ENCODE peak calls at places on chromosomes 16 and 17, in five cellular contexts. One of them, this sample, is unnamed.

GRCh38 chr17:9174779-9175574 is 153.7 kb downstream of the NTN1 start:
- DNase-seq in fibroblast of villous mesenchyme: no peak
- DNase-seq in IMR-90: no peak
- DNase-seq in cardiac fibroblast: no peak
- DNase-seq in stomach: peak; percentile 56
- DNase-seq in this sample: no peak

GRCh38 chr16:8182761-8183160 is 407.6 kb downstream of the TMEM114 start:
- DNase-seq in fibroblast of villous mesenchyme: no peak
- DNase-seq in IMR-90: no peak
- DNase-seq in cardiac fibroblast: no peak
- DNase-seq in stomach: no peak
- DNase-seq in this sample: no peak

GRCh38 chr16:10180771-10181163 is 1.5 kb downstream of the GRIN2A start:
- DNase-seq in fibroblast of villous mesenchyme: peak; percentile 8
- DNase-seq in IMR-90: no peak
- DNase-seq in cardiac fibroblast: peak; percentile 8
- DNase-seq in stomach: no peak
- DNase-seq in this sample: peak; percentile 52

GRCh38 chr17:66296289-66296725 is 6.1 kb upstream of the PRKCA start:
- DNase-seq in fibroblast of villous mesenchyme: no peak
- DNase-seq in IMR-90: no peak
- DNase-seq in cardiac fibroblast: no peak
- DNase-seq in stomach: no peak
- DNase-seq in this sample: no peak

GRCh38 chr17:68260051-68260762 is 12.4 kb downstream of the AMZ2 start:
- DNase-seq in fibroblast of villous mesenchyme: peak; percentile 72
- DNase-seq in IMR-90: no peak
- DNase-seq in cardiac fibroblast: no peak
- DNase-seq in stomach: no peak
- DNase-seq in this sample: no peak

GRCh38 chr17:17603178-17603894 is 11.8 kb upstream of the PEMT start:
- DNase-seq in fibroblast of villous mesenchyme: no peak
- DNase-seq in IMR-90: no peak
- DNase-seq in cardiac fibroblast: no peak
- DNase-seq in stomach: no peak
- DNase-seq in this sample: no peak

GRCh38 chr17:65489413-65490170 is 71.9 kb downstream of the AXIN2 start:
- DNase-seq in fibroblast of villous mesenchyme: no peak
- DNase-seq in IMR-90: no peak
- DNase-seq in cardiac fibroblast: no peak
- DNase-seq in stomach: no peak
- DNase-seq in this sample: no peak

GRCh38 chr17:64020068-64020766 is at the start of gene ICAM2:
- DNase-seq in fibroblast of villous mesenchyme: no peak
- DNase-seq in IMR-90: no peak
- DNase-seq in cardiac fibroblast: no peak
- DNase-seq in stomach: peak; percentile 68
- DNase-seq in this sample: no peak

GRCh38 chr16:84408314-84408690 is 40.0 kb downstream of the ATP2C2 start:
- DNase-seq in fibroblast of villous mesenchyme: no peak
- DNase-seq in IMR-90: no peak
- DNase-seq in cardiac fibroblast: no peak
- DNase-seq in stomach: no peak
- DNase-seq in this sample: no peak

GRCh38 chr16:88810868-88811599 is 694 bp downstream of the APRT start:
- DNase-seq in fibroblast of villous mesenchyme: peak; percentile 74
- DNase-seq in IMR-90: peak; percentile 69
- DNase-seq in cardiac fibroblast: peak; percentile 78
- DNase-seq in stomach: peak; percentile 72
- DNase-seq in this sample: peak; percentile 88

GRCh38 chr16:69542974-69543373 is 22.8 kb upstream of the NFAT5 start:
- DNase-seq in fibroblast of villous mesenchyme: no peak
- DNase-seq in IMR-90: peak; percentile 40
- DNase-seq in cardiac fibroblast: peak; percentile 57
- DNase-seq in stomach: no peak
- DNase-seq in this sample: no peak

GRCh38 chr17:37662358-37662757 is 19.1 kb upstream of the DDX52 start:
- DNase-seq in fibroblast of villous mesenchyme: no peak
- DNase-seq in IMR-90: no peak
- DNase-seq in cardiac fibroblast: no peak
- DNase-seq in stomach: no peak
- DNase-seq in this sample: no peak

GRCh38 chr17:33647976-33648375 is 354.9 kb upstream of the ASIC2 start:
- DNase-seq in fibroblast of villous mesenchyme: peak; percentile 29
- DNase-seq in IMR-90: peak; percentile 11
- DNase-seq in cardiac fibroblast: peak; percentile 20
- DNase-seq in stomach: no peak
- DNase-seq in this sample: peak; percentile 11

GRCh38 chr17:49516190-49516589 is 21.1 kb downstream of the NGFR start:
- DNase-seq in fibroblast of villous mesenchyme: peak; percentile 18
- DNase-seq in IMR-90: no peak
- DNase-seq in cardiac fibroblast: peak; percentile 29
- DNase-seq in stomach: no peak
- DNase-seq in this sample: no peak

GRCh38 chr16:68265078-68265925 is 976 bp downstream of the SLC7A6 start:
- DNase-seq in fibroblast of villous mesenchyme: peak; percentile 82
- DNase-seq in IMR-90: peak; percentile 69
- DNase-seq in cardiac fibroblast: peak; percentile 81
- DNase-seq in stomach: peak; percentile 70
- DNase-seq in this sample: peak; percentile 51

GRCh38 chr16:69741519-69741918 is 13.2 kb downstream of the NOB1 start:
- DNase-seq in fibroblast of villous mesenchyme: peak; percentile 22
- DNase-seq in IMR-90: peak; percentile 67
- DNase-seq in cardiac fibroblast: peak; percentile 56
- DNase-seq in stomach: no peak
- DNase-seq in this sample: no peak

GRCh38 chr17:7060165-7060890 is 16.4 kb upstream of the SLC16A11 start:
- DNase-seq in fibroblast of villous mesenchyme: peak; percentile 20
- DNase-seq in IMR-90: peak; percentile 69
- DNase-seq in cardiac fibroblast: peak; percentile 95
- DNase-seq in stomach: peak; percentile 27
- DNase-seq in this sample: peak; percentile 75

GRCh38 chr16:1727651-1728624 is 21.9 kb downstream of the MAPK8IP3 start:
- DNase-seq in fibroblast of villous mesenchyme: no peak
- DNase-seq in IMR-90: no peak
- DNase-seq in cardiac fibroblast: no peak
- DNase-seq in stomach: no peak
- DNase-seq in this sample: no peak

GRCh38 chr17:19717411-19717908 is 1.1 kb upstream of the SLC47A2 start:
- DNase-seq in fibroblast of villous mesenchyme: no peak
- DNase-seq in IMR-90: no peak
- DNase-seq in cardiac fibroblast: no peak
- DNase-seq in stomach: no peak
- DNase-seq in this sample: no peak

GRCh38 chr17:48310748-48311213 is 119.2 kb downstream of the SKAP1 start:
- DNase-seq in fibroblast of villous mesenchyme: no peak
- DNase-seq in IMR-90: no peak
- DNase-seq in cardiac fibroblast: no peak
- DNase-seq in stomach: no peak
- DNase-seq in this sample: peak; percentile 70

GRCh38 chr16:57747996-57748395 is 12.4 kb downstream of the KATNB1 start:
- DNase-seq in fibroblast of villous mesenchyme: no peak
- DNase-seq in IMR-90: no peak
- DNase-seq in cardiac fibroblast: no peak
- DNase-seq in stomach: no peak
- DNase-seq in this sample: no peak

GRCh38 chr16:82535262-82535661 is 91.5 kb upstream of the CDH13 start:
- DNase-seq in fibroblast of villous mesenchyme: no peak
- DNase-seq in IMR-90: no peak
- DNase-seq in cardiac fibroblast: no peak
- DNase-seq in stomach: no peak
- DNase-seq in this sample: no peak

GRCh38 chr17:63764701-63765100 is 8.7 kb downstream of the CCDC47 start:
- DNase-seq in fibroblast of villous mesenchyme: no peak
- DNase-seq in IMR-90: no peak
- DNase-seq in cardiac fibroblast: no peak
- DNase-seq in stomach: no peak
- DNase-seq in this sample: no peak

GRCh38 chr17:40461036-40461721 is 17.9 kb downstream of the IGFBP4 start:
- DNase-seq in fibroblast of villous mesenchyme: no peak
- DNase-seq in IMR-90: no peak
- DNase-seq in cardiac fibroblast: peak; percentile 61
- DNase-seq in stomach: no peak
- DNase-seq in this sample: no peak

GRCh38 chr17:31696184-31696602 is 162.9 kb downstream of the COPRS start:
- DNase-seq in fibroblast of villous mesenchyme: peak; percentile 90
- DNase-seq in IMR-90: peak; percentile 88
- DNase-seq in cardiac fibroblast: peak; percentile 83
- DNase-seq in stomach: peak; percentile 74
- DNase-seq in this sample: no peak

GRCh38 chr16:53773150-53773846 is 69.3 kb downstream of the FTO start:
- DNase-seq in fibroblast of villous mesenchyme: peak; percentile 89
- DNase-seq in IMR-90: peak; percentile 79
- DNase-seq in cardiac fibroblast: peak; percentile 90
- DNase-seq in stomach: peak; percentile 29
- DNase-seq in this sample: peak; percentile 59
- TF ChIP-seq CTCF in fibroblast of villous mesenchyme: peak; percentile 74
- TF ChIP-seq CTCF in IMR-90: peak; percentile 86
- TF ChIP-seq CTCF in cardiac fibroblast: peak; percentile 63
- TF ChIP-seq CTCF in stomach: peak; percentile 42
- TF ChIP-seq CTCF in this sample: peak; percentile 68

DNA sequence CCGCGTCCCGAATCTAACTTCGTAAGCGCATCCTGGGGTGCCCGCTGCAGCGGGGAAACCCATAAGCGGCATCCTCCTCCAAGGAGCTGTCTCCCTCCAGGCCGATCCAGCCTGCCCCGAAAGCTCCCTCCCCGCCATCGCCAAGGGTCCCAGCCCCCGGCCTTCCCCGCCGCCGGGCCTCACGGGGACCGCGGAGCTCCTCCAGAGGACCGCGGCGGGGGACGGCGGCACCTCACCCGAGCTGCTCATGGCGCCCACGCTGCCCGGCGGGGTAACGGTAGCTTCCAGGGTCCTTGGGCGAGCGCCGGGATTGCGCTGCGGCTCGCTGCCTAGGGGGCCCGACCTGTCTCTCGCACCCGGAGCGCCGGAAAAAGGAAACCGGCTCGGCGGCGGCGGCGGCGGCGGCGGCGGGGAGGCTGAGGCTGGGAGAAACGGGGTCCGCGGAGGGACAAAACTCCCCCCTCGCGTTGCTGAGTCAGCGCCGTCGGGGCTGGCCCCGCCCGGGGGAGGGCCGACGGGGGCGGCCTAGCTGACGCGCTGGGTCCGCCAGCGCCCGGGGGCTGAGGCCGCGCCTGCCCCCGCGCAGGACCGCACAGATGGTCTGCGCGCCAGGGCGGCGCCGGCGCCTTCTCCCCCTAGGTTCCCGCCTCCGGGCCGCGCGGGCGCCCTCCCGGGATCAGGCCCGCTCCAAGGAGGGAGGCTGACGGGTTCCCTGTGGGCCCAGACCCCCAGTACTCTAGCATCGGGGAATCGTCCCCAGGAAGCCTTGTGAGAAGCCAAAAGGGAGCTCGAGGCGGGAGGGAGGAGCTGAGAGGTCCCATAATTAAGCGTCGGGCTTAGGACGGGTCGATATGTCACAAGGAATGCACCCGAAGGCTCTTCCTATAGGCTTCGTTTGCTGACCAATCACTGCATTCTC is at the start of gene BLMH:
- DNase-seq in fibroblast of villous mesenchyme: peak; percentile 81
- DNase-seq in IMR-90: peak; percentile 77
- DNase-seq in cardiac fibroblast: peak; percentile 77
- DNase-seq in stomach: peak; percentile 76
- DNase-seq in this sample: peak; percentile 86
- TF ChIP-seq CTCF in fibroblast of villous mesenchyme: no peak
- TF ChIP-seq CTCF in IMR-90: no peak
- TF ChIP-seq CTCF in cardiac fibroblast: no peak
- TF ChIP-seq CTCF in stomach: no peak
- TF ChIP-seq CTCF in this sample: no peak

GRCh38 chr16:73204359-73205152 is 156.6 kb upstream of the ZFHX3 start:
- DNase-seq in fibroblast of villous mesenchyme: no peak
- DNase-seq in IMR-90: no peak
- DNase-seq in cardiac fibroblast: no peak
- DNase-seq in stomach: no peak
- DNase-seq in this sample: peak; percentile 13

GRCh38 chr16:73202176-73202729 is 154.3 kb upstream of the ZFHX3 start:
- DNase-seq in fibroblast of villous mesenchyme: peak; percentile 95
- DNase-seq in IMR-90: peak; percentile 97
- DNase-seq in cardiac fibroblast: peak; percentile 93
- DNase-seq in stomach: no peak
- DNase-seq in this sample: no peak

GRCh38 chr16:73197598-73197997 is 149.7 kb upstream of the ZFHX3 start:
- DNase-seq in fibroblast of villous mesenchyme: no peak
- DNase-seq in IMR-90: no peak
- DNase-seq in cardiac fibroblast: no peak
- DNase-seq in stomach: no peak
- DNase-seq in this sample: no peak

GRCh38 chr16:73196670-73197069 is 148.7 kb upstream of the ZFHX3 start:
- DNase-seq in fibroblast of villous mesenchyme: peak; percentile 73
- DNase-seq in IMR-90: peak; percentile 53
- DNase-seq in cardiac fibroblast: peak; percentile 86
- DNase-seq in stomach: peak; percentile 80
- DNase-seq in this sample: peak; percentile 75

GRCh38 chr16:73199214-73199613 is 151.3 kb upstream of the ZFHX3 start:
- DNase-seq in fibroblast of villous mesenchyme: no peak
- DNase-seq in IMR-90: no peak
- DNase-seq in cardiac fibroblast: no peak
- DNase-seq in stomach: no peak
- DNase-seq in this sample: no peak
- TF ChIP-seq CTCF in fibroblast of villous mesenchyme: no peak
- TF ChIP-seq CTCF in IMR-90: no peak
- TF ChIP-seq CTCF in cardiac fibroblast: no peak
- TF ChIP-seq CTCF in stomach: no peak
- TF ChIP-seq CTCF in this sample: no peak

GRCh38 chr17:80294653-80295052 is 34.0 kb downstream of the RNF213 start:
- DNase-seq in fibroblast of villous mesenchyme: no peak
- DNase-seq in IMR-90: no peak
- DNase-seq in cardiac fibroblast: no peak
- DNase-seq in stomach: no peak
- DNase-seq in this sample: no peak
- TF ChIP-seq CTCF in fibroblast of villous mesenchyme: no peak
- TF ChIP-seq CTCF in IMR-90: no peak
- TF ChIP-seq CTCF in cardiac fibroblast: no peak
- TF ChIP-seq CTCF in stomach: no peak
- TF ChIP-seq CTCF in this sample: no peak

GRCh38 chr16:23174622-23175021 is 7.9 kb upstream of the SCNN1G start:
- DNase-seq in fibroblast of villous mesenchyme: peak; percentile 16
- DNase-seq in IMR-90: peak; percentile 5
- DNase-seq in cardiac fibroblast: peak; percentile 27
- DNase-seq in stomach: no peak
- DNase-seq in this sample: no peak

GRCh38 chr16:23171234-23171948 is 11.2 kb upstream of the SCNN1G start:
- DNase-seq in fibroblast of villous mesenchyme: peak; percentile 25
- DNase-seq in IMR-90: peak; percentile 15
- DNase-seq in cardiac fibroblast: peak; percentile 42
- DNase-seq in stomach: no peak
- DNase-seq in this sample: no peak

GRCh38 chr16:23172549-23172948 is 10.0 kb upstream of the SCNN1G start:
- DNase-seq in fibroblast of villous mesenchyme: no peak
- DNase-seq in IMR-90: no peak
- DNase-seq in cardiac fibroblast: no peak
- DNase-seq in stomach: no peak
- DNase-seq in this sample: no peak
- TF ChIP-seq CTCF in fibroblast of villous mesenchyme: no peak
- TF ChIP-seq CTCF in IMR-90: no peak
- TF ChIP-seq CTCF in cardiac fibroblast: no peak
- TF ChIP-seq CTCF in stomach: no peak
- TF ChIP-seq CTCF in this sample: no peak

This sample was measured in Calu3.